ENCODE peak calls at places on chromosomes 16 and 17, in five cellular contexts. P, K, O, G and W are unnamed samples.

GRCh38 chr16:29025218-29025617 is 40.4 kb downstream of the LAT start:
- DNase-seq in O (no peak), P (no peak), G (no peak), K (no peak), W (no peak)

GRCh38 chr16:11955713-11956123 is 9.3 kb upstream of the TNFRSF17 start:
- DNase-seq in G (peak; percentile 98), P (no peak), O (no peak), K (no peak), W (peak; percentile 97)

GRCh38 chr17:77968788-77969187 is 10.3 kb downstream of the TNRC6C start:
- DNase-seq in K (no peak), P (no peak), O (no peak), G (no peak), W (no peak)

GRCh38 chr16:96935-97381 is 18.9 kb downstream of the MPG start:
- DNase-seq in P (peak; percentile 93), O (no peak), K (peak; percentile 88), G (peak; percentile 83), W (peak; percentile 89)

GRCh38 chr16:57383276-57384247 is 11.3 kb downstream of the CX3CL1 start:
- DNase-seq in K (no peak), G (peak; percentile 36), P (no peak), O (no peak), W (peak; percentile 72)

GRCh38 chr17:614637-615546 is 99.7 kb downstream of the VPS53 start:
- DNase-seq in K (no peak), G (peak; percentile 72), O (no peak), P (no peak), W (no peak)

GRCh38 chr16:80144191-80144590 is 396.6 kb upstream of the DYNLRB2 start:
- DNase-seq in O (no peak), G (peak; percentile 79), P (no peak), K (no peak), W (no peak)

GRCh38 chr17:76557368-76558209 is 17.7 kb downstream of the PRCD start:
- DNase-seq in G (peak; percentile 96), K (peak; percentile 94), O (peak; percentile 85), P (peak; percentile 93), W (peak; percentile 96)

GRCh38 chr17:34638526-34639260 is 59.3 kb downstream of the TMEM132E start:
- DNase-seq in G (no peak), P (peak; percentile 38), K (no peak), O (no peak), W (no peak)

GRCh38 chr17:74728702-74729075 is 8.4 kb upstream of the RAB37 start:
- DNase-seq in O (no peak), P (no peak), K (no peak), G (no peak), W (no peak)

GRCh38 chr16:50400967-50401348 is 32.2 kb upstream of the BRD7 start:
- DNase-seq in O (no peak), K (no peak), G (no peak), P (no peak), W (no peak)

GRCh38 chr17:45108051-45108450 is 24.3 kb downstream of the PLCD3 start:
- DNase-seq in G (no peak), P (no peak), K (no peak), O (no peak), W (no peak)

GRCh38 chr17:45106101-45106500 is 26.2 kb downstream of the PLCD3 start:
- DNase-seq in G (no peak), P (no peak), K (no peak), O (no peak), W (no peak)

GRCh38 chr17:45104907-45105624 is 27.2 kb downstream of the PLCD3 start:
- DNase-seq in K (no peak), O (no peak), P (no peak), G (no peak), W (no peak)

GRCh38 chr17:45107286-45107685 is 25.0 kb downstream of the PLCD3 start:
- DNase-seq in O (no peak), G (no peak), K (no peak), P (no peak), W (no peak)

GRCh38 chr17:45106582-45106981 is 25.7 kb downstream of the PLCD3 start:
- DNase-seq in O (no peak), P (no peak), K (no peak), G (no peak), W (no peak)
- H3K36me3 ChIP-seq in O (peaks cover 68% of the 10 kb centered on the region), P (peaks cover 80% of the 10 kb centered on the region), K (peaks cover 15% of the 10 kb centered on the region), G (peaks cover 79% of the 10 kb centered on the region), W (peaks cover 77% of the 10 kb centered on the region)

DNA sequence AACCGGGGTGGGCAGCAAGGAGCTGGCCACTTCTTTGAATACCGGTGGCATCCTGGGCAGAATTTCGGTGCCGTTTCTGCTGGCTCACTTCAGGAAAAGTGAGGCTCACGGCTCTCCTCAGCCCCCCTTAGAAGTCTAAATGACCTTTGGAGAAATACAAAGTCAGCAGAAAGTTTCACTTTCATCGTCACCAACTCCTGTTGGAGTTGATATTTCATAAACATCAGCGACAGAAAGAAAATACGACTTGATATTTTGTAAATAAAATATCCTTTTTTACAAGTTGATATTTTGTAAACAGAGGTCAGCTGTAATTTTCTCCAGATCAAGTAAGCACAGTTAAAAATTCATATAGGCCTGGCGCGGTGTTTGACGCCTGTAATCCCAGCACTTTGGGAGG is 781 bp downstream of the ZNF75A start:
- DNase-seq in K (no peak), P (no peak), G (no peak), O (no peak), W (no peak)
- H3K9me3 ChIP-seq in K (peaks cover 50% of the 10 kb centered on the region), P (peaks cover 50% of the 10 kb centered on the region), G (peaks cover 48% of the 10 kb centered on the region), O (peaks cover 4% of the 10 kb centered on the region), W (peaks cover 66% of the 10 kb centered on the region)

DNA sequence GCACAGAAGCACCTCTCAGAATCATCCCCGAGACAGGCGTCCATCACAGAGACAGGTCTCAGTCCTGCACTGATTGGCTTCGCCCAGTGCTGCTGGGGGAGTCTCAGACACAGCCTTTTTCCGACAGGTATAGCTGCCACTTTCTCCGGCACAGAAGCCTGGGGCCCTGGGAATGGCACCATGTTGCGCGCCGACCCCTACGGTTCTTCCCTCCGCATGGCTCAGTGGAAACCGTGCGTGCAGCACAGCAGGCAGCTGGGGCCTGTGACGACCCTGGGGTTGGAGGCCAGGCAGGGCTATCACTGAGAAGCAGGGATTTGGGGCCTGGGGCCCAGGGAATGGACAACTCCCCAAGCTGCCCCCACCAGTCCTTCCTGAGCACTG is 29.7 kb upstream of the CDH15 start:
- DNase-seq in O (no peak), G (no peak), P (no peak), K (no peak), W (no peak)
- H3K36me3 ChIP-seq in O (no peaks in the 10 kb centered on the region), G (peaks cover 37% of the 10 kb centered on the region), P (peaks cover 94% of the 10 kb centered on the region), K (no peaks in the 10 kb centered on the region), W (no peaks in the 10 kb centered on the region)

DNA sequence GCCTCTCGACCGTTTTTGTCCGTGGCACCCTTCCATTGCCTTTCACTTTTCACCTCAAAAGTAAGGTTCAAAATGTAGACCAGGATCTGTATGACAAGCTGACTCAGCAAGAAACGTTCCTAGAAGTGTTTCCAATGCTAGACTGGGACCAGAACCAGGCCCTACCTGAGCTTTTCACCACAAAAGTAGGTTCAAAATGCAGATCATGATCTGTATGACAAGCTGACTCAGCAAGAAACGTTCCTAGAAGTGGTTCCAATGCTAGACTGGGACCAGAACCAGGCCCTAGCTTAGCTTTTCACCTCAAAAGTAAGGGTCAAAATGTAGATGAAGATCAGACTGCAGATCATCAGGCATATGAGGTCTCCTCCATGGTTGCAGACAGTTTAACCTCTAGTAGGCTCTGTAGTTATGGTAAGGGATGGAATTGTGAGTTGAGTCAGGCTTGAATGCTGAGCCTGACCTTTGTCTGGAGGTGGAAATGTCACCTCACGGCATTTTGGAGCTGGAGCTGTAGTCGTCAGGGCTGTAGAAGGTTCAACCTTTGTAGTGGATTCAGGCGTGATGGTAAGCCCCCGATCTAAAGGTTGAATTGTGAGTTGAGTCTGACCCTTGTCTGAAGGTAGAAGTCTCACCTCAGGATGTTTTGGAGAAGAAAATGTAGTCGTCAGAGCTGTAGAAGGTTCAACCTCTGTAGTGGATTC is 50.2 kb upstream of the TMEM97 start:
- DNase-seq in K (no peak), O (no peak), P (no peak), G (no peak), W (no peak)
- H3K9me3 ChIP-seq in K (no peaks in the 10 kb centered on the region), O (no peaks in the 10 kb centered on the region), P (no peaks in the 10 kb centered on the region), G (no peaks in the 10 kb centered on the region), W (peaks cover 22% of the 10 kb centered on the region)

GRCh38 chr16:16143038-16143763 is 80.1 kb downstream of the ABCC6 start:
- DNase-seq in O (no peak), G (no peak), K (no peak), P (no peak), W (no peak)
- H3K36me3 ChIP-seq in O (peaks cover 21% of the 10 kb centered on the region), G (peaks cover 87% of the 10 kb centered on the region), K (no peaks in the 10 kb centered on the region), P (peaks cover 49% of the 10 kb centered on the region), W (peaks cover 94% of the 10 kb centered on the region)

DNA sequence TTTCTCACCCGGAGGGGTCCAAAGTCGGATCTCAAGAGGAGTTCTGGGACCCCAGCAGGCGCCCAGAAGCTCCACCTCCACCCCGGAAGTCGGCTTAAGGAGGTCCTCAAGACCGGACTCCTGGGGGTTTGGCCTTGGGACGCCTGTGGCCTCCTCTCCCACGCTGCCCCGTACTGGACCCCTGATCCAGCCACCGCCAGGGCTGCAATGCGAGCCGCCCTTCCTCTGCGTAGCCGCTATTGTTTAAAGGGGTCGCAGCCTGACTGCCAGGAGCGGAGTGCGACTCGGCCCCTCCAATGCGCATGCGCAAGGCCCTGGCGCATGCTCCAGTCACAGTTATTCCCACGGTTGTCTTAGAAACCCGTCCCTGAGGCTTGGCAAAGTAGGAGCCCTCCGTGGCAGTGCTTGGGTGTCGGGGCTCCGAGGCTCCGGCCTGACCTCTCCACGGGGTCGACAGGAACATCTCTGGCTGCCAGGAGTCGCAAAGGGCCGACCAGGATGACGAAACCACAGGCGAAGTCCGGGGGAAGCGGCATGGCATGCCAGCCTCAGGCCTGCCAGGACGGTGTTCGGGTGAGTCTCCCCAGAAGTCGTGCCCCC is 719.0 kb downstream of the KCNJ18 start:
- DNase-seq in G (no peak), P (no peak), O (no peak), K (no peak), W (no peak)
- H3K9me3 ChIP-seq in G (peaks cover 35% of the 10 kb centered on the region), P (peaks cover 13% of the 10 kb centered on the region), O (no peaks in the 10 kb centered on the region), K (no peaks in the 10 kb centered on the region), W (no peaks in the 10 kb centered on the region)

DNA sequence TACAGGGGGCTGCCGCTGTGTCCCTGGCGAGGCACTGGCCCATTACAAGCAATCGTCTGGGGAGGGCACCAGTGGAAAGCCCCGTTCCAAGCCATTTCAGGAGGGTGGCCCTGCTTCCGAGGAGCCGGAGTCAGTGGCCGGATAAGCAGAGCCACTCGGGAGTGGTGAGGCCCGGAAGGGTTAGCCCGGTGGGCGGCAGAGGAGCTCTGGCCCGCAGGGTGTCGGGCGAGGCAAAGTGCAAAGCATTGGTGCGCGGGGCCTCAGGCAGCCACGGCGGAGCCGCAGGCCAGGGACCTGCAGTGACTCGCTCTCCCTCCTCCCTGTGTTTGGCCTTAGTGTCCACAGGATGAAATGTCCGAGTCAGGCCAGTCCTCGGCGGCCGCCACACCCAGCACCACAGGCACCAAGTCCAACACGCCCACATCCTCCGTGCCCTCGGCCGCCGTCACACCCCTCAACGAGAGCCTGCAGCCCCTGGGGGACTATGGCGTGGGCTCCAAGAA is 24.6 kb downstream of the NME3 start:
- DNase-seq in O (no peak), K (no peak), P (no peak), G (no peak), W (no peak)
- H3K36me3 ChIP-seq in O (no peaks in the 10 kb centered on the region), K (peaks cover 1% of the 10 kb centered on the region), P (peaks cover 86% of the 10 kb centered on the region), G (peaks cover 63% of the 10 kb centered on the region), W (peaks cover 58% of the 10 kb centered on the region)

GRCh38 chr16:75151798-75152197 is 3.5 kb downstream of the ZFP1 start:
- DNase-seq in K (no peak), G (no peak), O (no peak), P (no peak), W (no peak)
- H3K9me3 ChIP-seq in K (no peaks in the 10 kb centered on the region), G (peaks cover 3% of the 10 kb centered on the region), O (peaks cover 2% of the 10 kb centered on the region), P (peaks cover 13% of the 10 kb centered on the region), W (peaks cover 8% of the 10 kb centered on the region)